ENCODE peak calls at places on chromosome 16, in nine cellular contexts. Z is esophagus squamous epithelium, B is cardiac muscle cell, L is fibroblast of lung, R is GM23338, K is pancreas, P is heart left ventricle, W is transverse colon, Q is MM.1S. V is an unnamed sample.

GRCh38 chr16:67223992-67224391 is 2.9 kb upstream of the TMEM208 start:
- DNase-seq in B (no peak), Q (no peak), Z (no peak), W (no peak), P (no peak), K (no peak), R (no peak), L (no peak), V (no peak)

GRCh38 chr16:84153660-84154214 is 8.6 kb downstream of the DNAAF1 start:
- DNase-seq in W (no peak), B (no peak), Z (no peak), P (no peak), Q (no peak), L (no peak), R (no peak), K (no peak), V (no peak)

GRCh38 chr16:79069118-79069517 is 531.4 kb downstream of the MAF start:
- DNase-seq in P (no peak), R (no peak), W (no peak), B (no peak), Z (no peak), L (no peak), Q (no peak), K (no peak), V (no peak)

GRCh38 chr16:66204761-66205160 is 161.7 kb upstream of the CDH5 start:
- DNase-seq in R (no peak), P (no peak), K (no peak), Z (no peak), L (peak; percentile 72), W (no peak), B (no peak), Q (no peak), V (no peak)

GRCh38 chr16:57707331-57707730 is 12.7 kb downstream of the DRC7 start:
- DNase-seq in W (no peak), R (no peak), B (no peak), L (no peak), Z (no peak), P (no peak), Q (no peak), K (peak; percentile 39), V (no peak)

GRCh38 chr16:3950343-3951193 is 70.1 kb upstream of the CREBBP start:
- DNase-seq in B (no peak), P (peak; percentile 92), L (peak; percentile 96), R (no peak), Z (no peak), W (peak; percentile 60), Q (no peak), K (no peak), V (peak; percentile 86)

GRCh38 chr16:69589434-69590269 is 23.9 kb downstream of the NFAT5 start:
- DNase-seq in R (no peak), Z (no peak), P (no peak), L (peak; percentile 13), K (no peak), B (peak; percentile 24), Q (no peak), W (no peak), V (no peak)

GRCh38 chr16:85018529-85019236 is 7.3 kb upstream of the ZDHHC7 start:
- DNase-seq in B (no peak), P (no peak), K (no peak), W (no peak), Q (no peak), Z (no peak), R (no peak), L (no peak), V (no peak)

GRCh38 chr16:88467433-88468051 is 14.5 kb downstream of the ZFPM1 start:
- DNase-seq in B (no peak), Q (no peak), Z (no peak), R (no peak), P (no peak), W (no peak), L (no peak), K (no peak), V (no peak)

GRCh38 chr16:85270365-85270764 is 158.1 kb upstream of the CIBAR2 start:
- DNase-seq in B (no peak), K (no peak), P (no peak), R (no peak), Z (no peak), Q (no peak), W (no peak), L (no peak), V (no peak)

GRCh38 chr16:50519001-50519400 is 29.2 kb upstream of the NKD1 start:
- DNase-seq in K (no peak), R (no peak), P (no peak), Z (no peak), W (no peak), B (no peak), L (no peak), Q (no peak), V (no peak)

GRCh38 chr16:66970775-66971725 is 10.0 kb downstream of the CES3 start:
- DNase-seq in L (peak; percentile 71), K (no peak), Q (no peak), B (no peak), Z (no peak), P (no peak), W (no peak), R (no peak), V (no peak)

GRCh38 chr16:15556130-15556529 is 86.8 kb downstream of the MARF1 start:
- DNase-seq in K (no peak), P (no peak), L (no peak), Z (no peak), W (no peak), R (no peak), B (no peak), Q (no peak), V (no peak)

GRCh38 chr16:27920391-27920891 is 143.1 kb downstream of the GSG1L start:
- DNase-seq in Z (no peak), B (peak; percentile 2), L (no peak), K (no peak), R (peak; percentile 86), W (no peak), P (no peak), Q (no peak), V (no peak)

GRCh38 chr16:22306788-22307187 is 9.6 kb downstream of the POLR3E start:
- DNase-seq in L (no peak), W (no peak), K (no peak), R (no peak), P (no peak), Z (no peak), B (no peak), Q (no peak), V (no peak)
- H3K36me3 ChIP-seq in L (peaks cover 28% of the 10 kb centered on the region), W (no peaks in the 10 kb centered on the region), K (peaks cover 20% of the 10 kb centered on the region), R (peaks cover 8% of the 10 kb centered on the region), P (peaks cover 97% of the 10 kb centered on the region), Z (peaks cover 28% of the 10 kb centered on the region), B (peaks cover 12% of the 10 kb centered on the region), Q (peaks cover 5% of the 10 kb centered on the region), V (peaks cover 81% of the 10 kb centered on the region)

DNA sequence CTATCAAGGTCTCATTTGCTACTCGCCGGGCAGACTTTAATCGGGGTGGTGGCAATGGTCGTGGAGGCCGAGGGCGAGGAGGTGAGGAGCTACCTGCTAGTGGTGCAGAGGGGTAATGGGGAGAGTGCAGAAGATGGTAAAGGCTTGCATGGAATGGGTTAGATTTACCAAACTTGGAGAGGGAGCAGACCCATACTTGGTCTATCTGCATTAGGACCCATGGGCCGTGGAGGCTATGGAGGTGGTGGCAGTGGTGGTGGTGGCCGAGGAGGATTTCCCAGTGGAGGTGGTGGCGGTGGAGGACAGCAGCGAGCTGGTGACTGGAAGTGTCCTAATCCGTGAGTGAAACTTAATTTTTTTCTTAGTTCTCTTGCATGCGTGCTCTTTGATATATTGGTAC is 10.1 kb downstream of the FUS start:
- DNase-seq in L (no peak), Q (no peak), K (no peak), W (no peak), P (no peak), B (no peak), Z (no peak), R (no peak), V (no peak)
- TF ChIP-seq CTCF in L (no peak), Q (no peak), K (no peak), W (no peak), P (no peak), B (no peak), Z (no peak), R (no peak), V (no peak)

GRCh38 chr16:10921536-10922327 is 20.5 kb downstream of the DEXI start:
- DNase-seq in L (no peak), K (no peak), W (no peak), Z (no peak), B (no peak), Q (no peak), P (no peak), R (no peak), V (peak; percentile 42)

GRCh38 chr16:10922328-10923145 is 19.7 kb downstream of the DEXI start:
- DNase-seq in P (peak; percentile 93), R (no peak), Z (no peak), B (no peak), Q (no peak), L (peak; percentile 57), W (no peak), K (no peak), V (peak; percentile 86)

GRCh38 chr16:10923650-10924214 is 18.5 kb downstream of the DEXI start:
- DNase-seq in L (no peak), Q (no peak), B (no peak), R (no peak), P (peak; percentile 88), W (peak; percentile 48), K (peak; percentile 80), Z (no peak), V (peak; percentile 83)

GRCh38 chr16:10920726-10921427 is 21.4 kb downstream of the DEXI start:
- DNase-seq in Q (no peak), B (no peak), W (no peak), Z (no peak), P (no peak), K (no peak), R (no peak), L (no peak), V (no peak)

DNA sequence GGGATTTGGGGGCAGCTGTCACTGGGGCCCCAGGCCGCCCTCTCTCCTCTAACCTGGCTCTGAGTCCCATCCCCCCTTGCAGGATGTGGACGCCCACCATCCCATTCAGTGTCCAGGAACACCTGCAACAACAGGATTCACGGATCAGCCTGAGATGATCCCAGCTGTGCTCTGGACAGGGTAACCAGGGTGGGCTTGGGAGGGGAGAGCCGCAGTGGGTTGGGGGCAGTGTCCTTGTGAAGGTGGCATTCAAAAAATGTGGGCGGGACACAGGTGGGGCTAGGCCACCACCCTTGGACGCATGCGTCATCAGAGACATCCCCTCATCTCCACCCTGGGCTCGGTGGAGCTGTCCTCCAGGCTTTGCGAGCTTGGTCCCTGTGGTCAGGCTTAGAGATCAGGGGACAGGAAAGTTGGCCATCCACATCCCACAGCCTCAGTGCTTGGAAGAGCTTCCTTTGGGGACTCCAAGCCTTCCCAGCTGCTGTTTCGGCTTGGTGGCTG is 19.1 kb downstream of the DEXI start:
- DNase-seq in Q (no peak), Z (no peak), P (no peak), K (no peak), W (no peak), L (no peak), B (no peak), R (peak; percentile 11), V (no peak)
- H3K27ac ChIP-seq in Q (no peak overlapping the region), Z (peak overlapping the region; percentile 27), P (peak overlapping the region; percentile 87), K (no peak overlapping the region), W (no peak overlapping the region), L (no peak overlapping the region), B (no peak overlapping the region), R (no peak overlapping the region), V (peak overlapping the region; percentile 89)

DNA sequence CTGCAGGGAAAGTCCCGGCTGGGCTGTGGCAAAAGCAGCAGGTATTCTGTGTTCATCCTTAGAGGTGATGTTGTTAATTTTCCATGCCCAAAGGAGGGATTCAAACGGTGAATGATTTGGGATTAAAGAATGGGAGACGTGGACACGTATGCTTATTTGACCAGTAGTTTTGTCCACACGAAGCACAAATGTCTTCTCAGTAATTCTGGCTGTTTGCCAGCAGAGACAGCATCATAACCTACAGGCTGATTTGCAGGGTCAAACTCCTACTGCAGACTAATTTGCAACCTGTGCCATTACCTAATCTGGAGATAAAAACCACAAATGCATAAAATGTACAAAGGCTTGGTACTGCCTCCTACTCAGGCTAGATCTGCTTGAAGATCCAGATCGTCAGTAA is 14.1 kb downstream of the MTHFSD start:
- DNase-seq in W (no peak), L (no peak), K (no peak), Q (no peak), Z (no peak), R (no peak), B (no peak), P (no peak), V (no peak)
- H3K36me3 ChIP-seq in W (no peaks in the 10 kb centered on the region), L (peaks cover 24% of the 10 kb centered on the region), K (peaks cover 19% of the 10 kb centered on the region), Q (no peaks in the 10 kb centered on the region), Z (peaks cover 14% of the 10 kb centered on the region), R (no peaks in the 10 kb centered on the region), B (peaks cover 20% of the 10 kb centered on the region), P (peaks cover 68% of the 10 kb centered on the region), V (peaks cover 81% of the 10 kb centered on the region)